ENCODE peak calls at places on chromosomes 1 and 21, in four cellular contexts. S, E, F and J are unnamed samples.

GRCh38 chr1:5242850-5243249 is 588.4 kb downstream of the AJAP1 start:
- ATAC-seq in E (no peak), F (no peak), S (no peak), J (no peak)

GRCh38 chr1:27887215-27888035 is 15.1 kb downstream of the THEMIS2 start:
- ATAC-seq in F (no peak), E (peak; percentile 12), S (no peak), J (no peak)

GRCh38 chr1:111161843-111162242 is 21.8 kb downstream of the CEPT1 start:
- ATAC-seq in E (peak; percentile 92), S (no peak), F (no peak), J (no peak)

GRCh38 chr1:23400324-23401110 is 24.0 kb downstream of the TCEA3 start:
- ATAC-seq in F (no peak), S (no peak), E (no peak), J (peak; percentile 61)

GRCh38 chr1:58768971-58769808 is 14.7 kb downstream of the JUN start:
- ATAC-seq in S (peak; percentile 79), F (peak; percentile 70), E (peak; percentile 87), J (peak; percentile 59)

GRCh38 chr21:46307625-46308024 is 16.0 kb downstream of the C21orf58 start:
- ATAC-seq in F (no peak), S (no peak), E (no peak), J (no peak)

GRCh38 chr1:95041491-95042165 is 31.1 kb downstream of the ALG14 start:
- ATAC-seq in S (peak; percentile 94), E (peak; percentile 84), F (peak; percentile 90), J (peak; percentile 66)

GRCh38 chr1:41591891-41592290 is 107.4 kb upstream of the EDN2 start:
- ATAC-seq in E (no peak), S (no peak), F (no peak), J (no peak)

GRCh38 chr1:222339371-222339947 is 208.4 kb downstream of the HHIPL2 start:
- ATAC-seq in F (no peak), S (no peak), E (no peak), J (no peak)

GRCh38 chr1:228314658-228315483 is 91.8 kb downstream of the TRIM11 start:
- ATAC-seq in F (no peak), E (no peak), S (no peak), J (no peak)

GRCh38 chr1:222240536-222241181 is 307.2 kb downstream of the HHIPL2 start:
- ATAC-seq in S (no peak), E (peak; percentile 87), F (no peak), J (no peak)

GRCh38 chr1:50747394-50747793 is 212.7 kb downstream of the FAF1 start:
- ATAC-seq in E (no peak), S (no peak), F (no peak), J (no peak)

GRCh38 chr1:241847796-241848668 is at the start of gene EXO1:
- ATAC-seq in S (peak; percentile 97), F (peak; percentile 99), E (peak; percentile 94), J (peak; percentile 98)

GRCh38 chr1:179104851-179105250 is 23.0 kb downstream of the TOR3A start:
- ATAC-seq in S (peak; percentile 94), E (no peak), F (no peak), J (no peak)

GRCh38 chr1:98421098-98421460 is 240.4 kb upstream of the SNX7 start:
- ATAC-seq in S (no peak), F (no peak), E (no peak), J (no peak)

GRCh38 chr1:2135425-2135824 is 59.1 kb downstream of the FAAP20 start:
- ATAC-seq in E (no peak), F (peak; percentile 23), S (peak; percentile 70), J (peak; percentile 25)

GRCh38 chr1:24699628-24700027 is 45.6 kb upstream of the CLIC4 start:
- ATAC-seq in S (no peak), F (no peak), E (no peak), J (no peak)

GRCh38 chr1:198380275-198380674 is 160.2 kb downstream of the ATP6V1G3 start:
- ATAC-seq in S (no peak), F (no peak), E (no peak), J (no peak)

GRCh38 chr1:237428809-237429208 is 386.8 kb downstream of the RYR2 start:
- ATAC-seq in E (no peak), F (no peak), S (no peak), J (no peak)

GRCh38 chr1:10544239-10544638 is 69.5 kb downstream of the PEX14 start:
- ATAC-seq in F (no peak), S (no peak), E (no peak), J (no peak)

GRCh38 chr1:116476321-116476720 is 94.5 kb downstream of the CD58 start:
- ATAC-seq in F (no peak), S (no peak), E (peak; percentile 92), J (no peak)

GRCh38 chr21:39616373-39616772 is 3.6 kb downstream of the B3GALT5 start:
- ATAC-seq in S (no peak), F (no peak), E (no peak), J (no peak)

GRCh38 chr1:88284666-88285366 is 399.3 kb upstream of the PKN2 start:
- ATAC-seq in S (no peak), F (no peak), E (no peak), J (no peak)

GRCh38 chr1:61198554-61198953 is 116.2 kb downstream of the NFIA start:
- ATAC-seq in E (no peak), S (no peak), F (no peak), J (no peak)

GRCh38 chr1:246680696-246681127 is 43.5 kb upstream of the SCCPDH start:
- ATAC-seq in S (no peak), E (no peak), F (no peak), J (no peak)

GRCh38 chr1:205948000-205948399 is 4.7 kb upstream of the SLC26A9 start:
- ATAC-seq in E (no peak), F (no peak), S (no peak), J (no peak)

GRCh38 chr1:210647406-210648333 is 319.0 kb downstream of the HHAT start:
- ATAC-seq in S (no peak), E (no peak), F (peak; percentile 54), J (no peak)

GRCh38 chr21:25985990-25986389 is 184.6 kb downstream of the APP start:
- ATAC-seq in E (no peak), S (no peak), F (no peak), J (no peak)

GRCh38 chr1:22704440-22705067 is 6.1 kb upstream of the EPHB2 start:
- ATAC-seq in E (peak; percentile 99), S (peak; percentile 95), F (peak; percentile 96), J (peak; percentile 87)

GRCh38 chr1:29105822-29106221 is 17.9 kb downstream of the TMEM200B start:
- ATAC-seq in F (no peak), E (peak; percentile 59), S (peak; percentile 92), J (no peak)

GRCh38 chr1:41708332-41708731 is 210.4 kb downstream of the HIVEP3 start:
- ATAC-seq in S (no peak), F (no peak), E (no peak), J (no peak)

GRCh38 chr1:77996734-77997133 is 8.0 kb upstream of the DNAJB4 start:
- ATAC-seq in S (peak; percentile 51), E (no peak), F (no peak), J (no peak)

GRCh38 chr1:57835620-57836019 is 411.8 kb upstream of the DAB1 start:
- ATAC-seq in S (no peak), E (no peak), F (no peak), J (no peak)

GRCh38 chr1:211711313-211711712 is 35.9 kb upstream of the NEK2 start:
- ATAC-seq in F (no peak), E (peak; percentile 69), S (no peak), J (no peak)

GRCh38 chr1:159587461-159587951 is at the start of gene APCS:
- ATAC-seq in F (no peak), E (no peak), S (no peak), J (no peak)

GRCh38 chr1:203480084-203480483 is 4.5 kb downstream of the PRELP start:
- ATAC-seq in S (peak; percentile 47), F (peak; percentile 59), E (no peak), J (peak; percentile 76)

GRCh38 chr1:203479646-203480045 is 4.0 kb downstream of the PRELP start:
- ATAC-seq in F (no peak), E (no peak), S (no peak), J (no peak)

GRCh38 chr1:203478986-203479385 is 3.4 kb downstream of the PRELP start:
- ATAC-seq in E (no peak), S (no peak), F (no peak), J (no peak)

GRCh38 chr1:203480525-203481084 is 5.0 kb downstream of the PRELP start:
- ATAC-seq in E (peak; percentile 90), F (peak; percentile 67), S (peak; percentile 31), J (peak; percentile 75)

DNA sequence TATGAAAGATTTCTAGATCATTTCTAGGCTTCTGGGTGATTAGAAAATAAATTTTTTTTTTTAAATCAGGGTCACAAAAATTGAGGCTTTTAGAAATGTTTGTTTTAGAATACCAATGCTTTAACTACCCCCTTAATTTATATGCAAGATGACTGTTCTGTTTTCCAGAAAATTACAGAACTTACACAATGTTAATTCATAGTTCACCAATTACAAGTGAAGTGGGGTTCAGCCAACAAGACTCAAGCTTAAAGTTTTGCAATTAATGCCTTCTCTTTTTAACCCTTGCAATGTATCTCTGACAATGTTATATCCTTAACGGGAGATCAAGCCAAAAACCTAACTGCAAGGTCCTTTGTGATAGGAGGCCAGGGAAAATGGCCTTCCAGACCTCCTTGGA is 5.6 kb downstream of the PRELP start:
- ATAC-seq in F (no peak), S (no peak), E (no peak), J (no peak)
- TF ChIP-seq EP300 in F (no peak), S (no peak), E (no peak), J (no peak)

GRCh38 chr1:203557958-203558760 is 64.2 kb downstream of the OPTC start:
- ATAC-seq in E (no peak), S (no peak), F (peak; percentile 83), J (peak; percentile 89)
- TF ChIP-seq EP300 in E (no peak), S (no peak), F (no peak), J (peak; percentile 57)

GRCh38 chr1:100622037-100622436 is 84.1 kb downstream of the GPR88 start:
- ATAC-seq in S (no peak), F (peak; percentile 69), E (no peak), J (peak; percentile 63)
- TF ChIP-seq EP300 in S (no peak), F (no peak), E (no peak), J (no peak)

DNA sequence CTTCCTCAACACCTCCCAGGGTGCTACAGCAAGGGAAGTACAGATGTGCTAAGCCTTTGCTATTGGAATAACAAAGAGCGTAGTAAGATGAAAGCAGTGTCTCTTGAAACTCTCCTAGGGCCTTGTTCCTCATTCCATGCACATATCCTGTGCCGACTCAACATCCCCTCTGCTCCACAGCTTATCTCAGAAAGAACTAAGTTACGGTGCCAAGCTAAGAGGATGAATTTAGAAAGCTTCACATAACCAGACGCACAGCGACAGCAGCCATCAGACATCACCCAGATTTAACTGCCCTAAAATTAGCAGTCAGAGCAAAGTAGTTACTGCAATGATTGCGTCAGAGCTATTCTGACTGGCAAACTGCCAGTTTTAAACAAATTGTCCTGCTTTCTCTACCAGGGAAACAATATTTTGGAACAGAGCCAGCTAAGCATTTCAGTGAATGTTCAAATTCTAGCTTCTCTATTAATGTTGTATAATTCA is 9.5 kb downstream of the SIPA1L2 start:
- ATAC-seq in F (peak; percentile 73), E (peak; percentile 51), S (no peak), J (peak; percentile 89)
- TF ChIP-seq EP300 in F (no peak), E (no peak), S (no peak), J (no peak)

DNA sequence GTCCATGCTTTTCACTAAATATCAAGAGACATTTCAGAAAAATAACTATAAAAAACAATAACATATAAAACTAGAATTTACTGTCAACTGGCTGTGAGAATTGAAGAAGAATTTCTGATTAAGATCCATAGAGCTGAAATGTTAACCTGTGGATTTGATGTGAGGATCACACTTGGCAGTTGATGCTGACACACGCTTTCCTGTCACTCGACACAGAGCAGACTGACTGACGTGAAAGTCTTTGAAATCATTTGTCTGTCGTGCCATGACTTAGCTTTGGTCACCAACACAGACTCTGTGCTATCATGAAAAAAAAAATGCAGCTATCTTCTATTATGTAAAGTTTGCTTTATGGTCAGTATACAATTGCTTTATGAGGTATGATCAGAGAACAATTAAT is 706.0 kb upstream of the ZP4 start:
- ATAC-seq in F (no peak), S (no peak), E (no peak), J (no peak)
- TF ChIP-seq EP300 in F (no peak), S (no peak), E (no peak), J (no peak)